ENCODE peak calls at places on chromosomes 3 and 15, in five cellular contexts. U is BE2C; E is right atrium auricular region; J is stimulated activated CD4-positive, alpha-beta T cell treated with anti-CD3 and anti-CD28 coated beads, TNF-alpha, amount 100 ng/mL, for 1 hour; L is activated T-cell treated with anti-CD3 and anti-CD28 coated beads, Interleukin-2, amount 50 U/mL, for 48 hours. I is an unnamed sample.

GRCh38 chr15:52336530-52336929 is 40.9 kb upstream of the MYO5C start:
- DNase-seq in U (no peak), E (no peak), J (no peak), L (no peak), I (no peak)

GRCh38 chr3:55333923-55334322 is 153.2 kb downstream of the WNT5A start:
- DNase-seq in U (no peak), E (no peak), J (no peak), L (no peak), I (peak; percentile 59)

GRCh38 chr3:40719660-40720287 is 195.0 kb downstream of the ZNF621 start:
- DNase-seq in U (peak; percentile 25), E (no peak), J (no peak), L (no peak), I (no peak)

GRCh38 chr15:82919231-82919886 is 33.2 kb downstream of the HOMER2 start:
- DNase-seq in U (no peak), E (no peak), J (no peak), L (no peak), I (no peak)

GRCh38 chr3:2454865-2455264 is 356.2 kb downstream of the CNTN4 start:
- DNase-seq in U (no peak), E (no peak), J (no peak), L (no peak), I (no peak)

GRCh38 chr3:105883798-105884377 is 15.1 kb upstream of the CBLB start:
- DNase-seq in U (peak; percentile 36), E (no peak), J (no peak), L (no peak), I (peak; percentile 27)

GRCh38 chr3:127043041-127043641 is 60.2 kb downstream of the PLXNA1 start:
- DNase-seq in U (peak; percentile 5), E (no peak), J (no peak), L (no peak), I (no peak)

GRCh38 chr15:40263036-40263754 is 19.7 kb downstream of the ANKRD63 start:
- DNase-seq in U (no peak), E (no peak), J (no peak), L (no peak), I (peak; percentile 50)

GRCh38 chr15:68352401-68353062 is 75.0 kb downstream of the FEM1B start:
- DNase-seq in U (no peak), E (peak; percentile 76), J (peak; percentile 1), L (peak; percentile 55), I (peak; percentile 97)

GRCh38 chr3:4956743-4957142 is 22.5 kb upstream of the BHLHE40 start:
- DNase-seq in U (no peak), E (no peak), J (no peak), L (no peak), I (no peak)

GRCh38 chr3:124745092-124745491 is 14.8 kb downstream of the UMPS start:
- DNase-seq in U (no peak), E (no peak), J (no peak), L (no peak), I (no peak)

GRCh38 chr3:40989141-40990061 is 209.9 kb upstream of the CTNNB1 start:
- DNase-seq in U (no peak), E (no peak), J (no peak), L (no peak), I (no peak)

GRCh38 chr3:43194490-43195115 is 88.7 kb upstream of the POMGNT2 start:
- DNase-seq in U (no peak), E (no peak), J (peak; percentile 16), L (no peak), I (no peak)

GRCh38 chr15:61396235-61396927 is 167.3 kb upstream of the RORA start:
- DNase-seq in U (no peak), E (no peak), J (no peak), L (no peak), I (no peak)

GRCh38 chr3:72171461-72171860 is 386.5 kb upstream of the PROK2 start:
- DNase-seq in U (no peak), E (no peak), J (no peak), L (no peak), I (no peak)

GRCh38 chr3:150006774-150007173 is 36.1 kb upstream of the PFN2 start:
- DNase-seq in U (no peak), E (no peak), J (no peak), L (no peak), I (no peak)

GRCh38 chr3:46378426-46378942 is 7.7 kb downstream of the CCR5 start:
- DNase-seq in U (peak; percentile 40), E (no peak), J (peak; percentile 7), L (peak; percentile 85), I (peak; percentile 56)

I was measured in HFFc6.